ENCODE peak calls at places on chromosomes 7 and 10, in five cellular contexts. Y, F, Q, W and Z are unnamed samples.

GRCh38 chr10:32446701-32447406 is 914 bp downstream of the CCDC7 start:
- DNase-seq in Y (no peak), F (no peak), Q (no peak), W (peak), Z (peak)

GRCh38 chr10:49217645-49218044 is 29.5 kb upstream of the TMEM273 start:
- DNase-seq in Y (no peak), F (no peak), Q (no peak), W (no peak), Z (no peak)

GRCh38 chr7:81652225-81652624 is 117.6 kb downstream of the HGF start:
- DNase-seq in Y (no peak), F (no peak), Q (no peak), W (no peak), Z (no peak)

GRCh38 chr10:70492786-70493659 is 14.5 kb downstream of the PALD1 start:
- DNase-seq in Y (peak), F (no peak), Q (no peak), W (no peak), Z (no peak)

GRCh38 chr7:17207220-17207619 is 91.2 kb upstream of the AHR start:
- DNase-seq in Y (peak), F (no peak), Q (no peak), W (peak), Z (no peak)

GRCh38 chr7:5419523-5420107 is 4.0 kb downstream of the TNRC18 start:
- DNase-seq in Y (peak), F (peak), Q (peak), W (no peak), Z (peak)

GRCh38 chr10:45520476-45520875 is 146.5 kb downstream of the ALOX5 start:
- DNase-seq in Y (no peak), F (no peak), Q (no peak), W (no peak), Z (no peak)

GRCh38 chr10:47311193-47311899 is 10.9 kb upstream of the GDF2 start:
- DNase-seq in Y (no peak), F (no peak), Q (no peak), W (peak), Z (peak)

GRCh38 chr7:143397710-143398530 is 10.7 kb downstream of the EPHA1 start:
- DNase-seq in Y (no peak), F (no peak), Q (no peak), W (no peak), Z (no peak)

GRCh38 chr7:85887133-85887532 is 700.3 kb upstream of the SEMA3D start:
- DNase-seq in Y (no peak), F (no peak), Q (no peak), W (no peak), Z (no peak)

GRCh38 chr10:76523798-76524231 is 1092.4 kb downstream of the LRMDA start:
- DNase-seq in Y (no peak), F (no peak), Q (no peak), W (no peak), Z (no peak)

GRCh38 chr7:24010495-24010894 is 273.5 kb upstream of the NPY start:
- DNase-seq in Y (no peak), F (no peak), Q (no peak), W (no peak), Z (no peak)

GRCh38 chr7:35630573-35630972 is 64.4 kb downstream of the HERPUD2 start:
- DNase-seq in Y (peak), F (no peak), Q (no peak), W (no peak), Z (peak)

GRCh38 chr7:82740246-82740848 is 296.8 kb upstream of the CACNA2D1 start:
- DNase-seq in Y (peak), F (no peak), Q (peak), W (peak), Z (peak)

GRCh38 chr10:61628875-61629513 is 33.7 kb upstream of the CABCOCO1 start:
- DNase-seq in Y (peak), F (no peak), Q (no peak), W (no peak), Z (no peak)

GRCh38 chr10:95560288-95561199 is 627 bp downstream of the SORBS1 start:
- DNase-seq in Y (peak), F (peak), Q (peak), W (peak), Z (peak)

GRCh38 chr7:101087334-101088068 is 2.2 kb downstream of the TRIM56 start:
- DNase-seq in Y (no peak), F (no peak), Q (no peak), W (no peak), Z (no peak)